ENCODE peak calls at places on chromosomes 7 and 10, in five cellular contexts. One of them, this sample, is unnamed.
A peak's percentile ranks its signal among the peaks of the same experiment; 100 is the strongest.

GRCh38 chr7:1521454-1521853 is 9.0 kb upstream of the MAFK start:
- DNase-seq in mucosa of descending colon: no peak
- DNase-seq in brain microvascular endothelial cell: no peak
- DNase-seq in AG04449: no peak
- DNase-seq in heart left ventricle: no peak
- DNase-seq in this sample: no peak

GRCh38 chr10:108783897-108784296 is 1139.4 kb downstream of the XPNPEP1 start:
- DNase-seq in mucosa of descending colon: no peak
- DNase-seq in brain microvascular endothelial cell: peak; percentile 0
- DNase-seq in AG04449: no peak
- DNase-seq in heart left ventricle: no peak
- DNase-seq in this sample: peak; percentile 14

GRCh38 chr10:133357293-133358151 is at the start of gene FUOM:
- DNase-seq in mucosa of descending colon: peak; percentile 78
- DNase-seq in brain microvascular endothelial cell: peak; percentile 44
- DNase-seq in AG04449: no peak
- DNase-seq in heart left ventricle: peak; percentile 69
- DNase-seq in this sample: no peak

GRCh38 chr7:155312653-155313052 is 15.0 kb downstream of the INSIG1 start:
- DNase-seq in mucosa of descending colon: no peak
- DNase-seq in brain microvascular endothelial cell: no peak
- DNase-seq in AG04449: no peak
- DNase-seq in heart left ventricle: no peak
- DNase-seq in this sample: no peak

GRCh38 chr10:19017491-19017890 is 31.1 kb upstream of the MALRD1 start:
- DNase-seq in mucosa of descending colon: no peak
- DNase-seq in brain microvascular endothelial cell: no peak
- DNase-seq in AG04449: no peak
- DNase-seq in heart left ventricle: no peak
- DNase-seq in this sample: no peak

GRCh38 chr7:91537260-91538152 is 273.3 kb downstream of the FZD1 start:
- DNase-seq in mucosa of descending colon: no peak
- DNase-seq in brain microvascular endothelial cell: no peak
- DNase-seq in AG04449: no peak
- DNase-seq in heart left ventricle: no peak
- DNase-seq in this sample: no peak

GRCh38 chr10:117092386-117092785 is 45.7 kb downstream of the VAX1 start:
- DNase-seq in mucosa of descending colon: no peak
- DNase-seq in brain microvascular endothelial cell: no peak
- DNase-seq in AG04449: no peak
- DNase-seq in heart left ventricle: no peak
- DNase-seq in this sample: no peak

GRCh38 chr10:43136995-43137700 is 1.1 kb upstream of the CSGALNACT2 start:
- DNase-seq in mucosa of descending colon: no peak
- DNase-seq in brain microvascular endothelial cell: no peak
- DNase-seq in AG04449: no peak
- DNase-seq in heart left ventricle: no peak
- DNase-seq in this sample: no peak

GRCh38 chr7:128236924-128237586 is 4.0 kb upstream of the LEP start:
- DNase-seq in mucosa of descending colon: no peak
- DNase-seq in brain microvascular endothelial cell: peak; percentile 84
- DNase-seq in AG04449: peak; percentile 59
- DNase-seq in heart left ventricle: no peak
- DNase-seq in this sample: no peak

GRCh38 chr7:150434240-150434639 is 16.2 kb upstream of the GIMAP8 start:
- DNase-seq in mucosa of descending colon: no peak
- DNase-seq in brain microvascular endothelial cell: no peak
- DNase-seq in AG04449: no peak
- DNase-seq in heart left ventricle: no peak
- DNase-seq in this sample: no peak

GRCh38 chr10:25245171-25245570 is 70.4 kb downstream of the GPR158 start:
- DNase-seq in mucosa of descending colon: no peak
- DNase-seq in brain microvascular endothelial cell: no peak
- DNase-seq in AG04449: no peak
- DNase-seq in heart left ventricle: no peak
- DNase-seq in this sample: no peak

GRCh38 chr7:151730591-151730990 is 146.3 kb downstream of the PRKAG2 start:
- DNase-seq in mucosa of descending colon: no peak
- DNase-seq in brain microvascular endothelial cell: no peak
- DNase-seq in AG04449: no peak
- DNase-seq in heart left ventricle: no peak
- DNase-seq in this sample: no peak

GRCh38 chr7:151039850-151040548 is 8.3 kb upstream of the ASIC3 start:
- DNase-seq in mucosa of descending colon: no peak
- DNase-seq in brain microvascular endothelial cell: no peak
- DNase-seq in AG04449: no peak
- DNase-seq in heart left ventricle: no peak
- DNase-seq in this sample: no peak

GRCh38 chr7:94382155-94382554 is 12.5 kb upstream of the COL1A2 start:
- DNase-seq in mucosa of descending colon: no peak
- DNase-seq in brain microvascular endothelial cell: peak; percentile 58
- DNase-seq in AG04449: no peak
- DNase-seq in heart left ventricle: no peak
- DNase-seq in this sample: no peak

GRCh38 chr10:1206101-1206500 is 149.9 kb downstream of the WDR37 start:
- DNase-seq in mucosa of descending colon: no peak
- DNase-seq in brain microvascular endothelial cell: no peak
- DNase-seq in AG04449: no peak
- DNase-seq in heart left ventricle: no peak
- DNase-seq in this sample: no peak

GRCh38 chr10:117729156-117729555 is 186.6 kb downstream of the EMX2 start:
- DNase-seq in mucosa of descending colon: no peak
- DNase-seq in brain microvascular endothelial cell: no peak
- DNase-seq in AG04449: no peak
- DNase-seq in heart left ventricle: no peak
- DNase-seq in this sample: no peak

GRCh38 chr7:2433713-2434550 is 30.5 kb downstream of the CHST12 start:
- DNase-seq in mucosa of descending colon: no peak
- DNase-seq in brain microvascular endothelial cell: no peak
- DNase-seq in AG04449: no peak
- DNase-seq in heart left ventricle: no peak
- DNase-seq in this sample: no peak

GRCh38 chr7:5497158-5498103 is 73.8 kb upstream of the TNRC18 start:
- DNase-seq in mucosa of descending colon: no peak
- DNase-seq in brain microvascular endothelial cell: no peak
- DNase-seq in AG04449: no peak
- DNase-seq in heart left ventricle: no peak
- DNase-seq in this sample: no peak

GRCh38 chr7:137789215-137789899 is 57.4 kb downstream of the DGKI start:
- DNase-seq in mucosa of descending colon: no peak
- DNase-seq in brain microvascular endothelial cell: no peak
- DNase-seq in AG04449: no peak
- DNase-seq in heart left ventricle: no peak
- DNase-seq in this sample: no peak

GRCh38 chr10:90319188-90319914 is 538.5 kb downstream of the HTR7 start:
- DNase-seq in mucosa of descending colon: no peak
- DNase-seq in brain microvascular endothelial cell: peak; percentile 88
- DNase-seq in AG04449: peak; percentile 34
- DNase-seq in heart left ventricle: no peak
- DNase-seq in this sample: peak; percentile 27

GRCh38 chr10:60414877-60415585 is 25.4 kb upstream of the ANK3 start:
- DNase-seq in mucosa of descending colon: peak; percentile 26
- DNase-seq in brain microvascular endothelial cell: peak; percentile 92
- DNase-seq in AG04449: peak; percentile 68
- DNase-seq in heart left ventricle: no peak
- DNase-seq in this sample: no peak

GRCh38 chr7:50156163-50156562 is 63.1 kb upstream of the ZPBP start:
- DNase-seq in mucosa of descending colon: no peak
- DNase-seq in brain microvascular endothelial cell: no peak
- DNase-seq in AG04449: no peak
- DNase-seq in heart left ventricle: no peak
- DNase-seq in this sample: no peak

GRCh38 chr10:18230794-18231193 is 90.6 kb downstream of the CACNB2 start:
- DNase-seq in mucosa of descending colon: no peak
- DNase-seq in brain microvascular endothelial cell: peak; percentile 31
- DNase-seq in AG04449: no peak
- DNase-seq in heart left ventricle: no peak
- DNase-seq in this sample: no peak

GRCh38 chr10:119680050-119680449 is 28.9 kb downstream of the BAG3 start:
- DNase-seq in mucosa of descending colon: no peak
- DNase-seq in brain microvascular endothelial cell: peak; percentile 63
- DNase-seq in AG04449: no peak
- DNase-seq in heart left ventricle: peak; percentile 19
- DNase-seq in this sample: no peak

GRCh38 chr10:132805599-132805998 is 19.7 kb upstream of the NKX6-2 start:
- DNase-seq in mucosa of descending colon: no peak
- DNase-seq in brain microvascular endothelial cell: no peak
- DNase-seq in AG04449: no peak
- DNase-seq in heart left ventricle: no peak
- DNase-seq in this sample: no peak

DNA sequence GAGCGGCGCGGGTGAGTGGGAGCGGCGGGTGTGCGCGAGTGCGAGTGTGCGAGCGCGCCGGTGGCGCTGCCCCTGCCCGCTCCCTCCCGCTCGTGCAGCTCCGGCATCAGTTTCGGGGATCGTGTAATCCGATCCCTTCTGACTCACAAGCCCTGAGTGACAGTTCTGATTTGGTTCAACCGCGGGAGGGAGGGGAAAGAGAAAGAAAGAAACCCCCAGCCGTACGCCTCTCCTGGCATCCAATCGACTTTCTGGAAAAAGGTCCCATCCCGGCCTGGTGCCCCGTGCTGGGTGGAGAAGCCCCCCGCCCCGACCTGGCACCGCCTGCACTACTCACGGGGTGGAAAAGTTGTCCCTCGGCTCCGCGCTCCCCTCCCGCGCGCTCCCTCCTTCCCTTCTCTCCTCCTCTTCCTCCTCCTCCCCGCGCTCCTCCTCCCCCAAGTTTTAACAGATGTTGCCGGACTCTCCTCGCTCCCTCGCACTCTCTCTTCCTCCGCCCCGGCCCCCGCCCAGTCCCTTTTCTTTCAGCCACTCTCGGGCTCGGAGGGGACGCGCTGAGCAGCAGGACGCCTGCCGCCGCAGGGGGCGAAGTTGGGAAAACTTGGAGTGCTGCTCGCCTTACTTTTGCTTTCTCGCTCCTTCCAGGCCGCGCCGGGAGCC is at the start of gene GLI3:
- DNase-seq in mucosa of descending colon: peak; percentile 61
- DNase-seq in brain microvascular endothelial cell: peak; percentile 87
- DNase-seq in AG04449: peak; percentile 59
- DNase-seq in heart left ventricle: peak; percentile 89
- DNase-seq in this sample: no peak
- TF ChIP-seq CTCF in mucosa of descending colon: no peak
- TF ChIP-seq CTCF in brain microvascular endothelial cell: peak; percentile 57
- TF ChIP-seq CTCF in AG04449: peak; percentile 54
- TF ChIP-seq CTCF in heart left ventricle: no peak
- TF ChIP-seq CTCF in this sample: peak; percentile 27

DNA sequence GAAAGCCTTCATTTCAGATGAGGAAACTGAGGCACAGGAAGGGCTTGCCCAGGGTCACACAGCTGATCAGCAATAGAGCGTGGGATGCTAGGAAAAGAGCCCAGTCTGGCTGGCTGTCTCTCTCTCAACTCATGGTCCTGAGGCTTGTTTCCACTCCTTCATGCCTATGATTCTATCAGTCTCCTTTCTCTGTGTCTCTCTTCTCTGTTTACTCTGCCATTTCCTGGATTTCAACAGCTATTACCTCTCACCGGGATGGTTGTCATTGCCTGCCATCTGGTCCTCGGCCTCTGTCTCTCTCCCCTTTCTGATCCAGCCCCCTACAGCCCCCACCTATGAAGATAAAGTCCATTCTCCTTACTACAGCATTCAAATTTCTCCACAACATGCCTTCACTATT is 93.3 kb upstream of the AGBL3 start:
- DNase-seq in mucosa of descending colon: no peak
- DNase-seq in brain microvascular endothelial cell: no peak
- DNase-seq in AG04449: no peak
- DNase-seq in heart left ventricle: no peak
- DNase-seq in this sample: no peak
- H3K4me3 ChIP-seq in mucosa of descending colon: no peak overlapping the region
- H3K4me3 ChIP-seq in brain microvascular endothelial cell: peak overlapping the region; percentile 65
- H3K4me3 ChIP-seq in AG04449: no peak overlapping the region
- H3K4me3 ChIP-seq in heart left ventricle: peak overlapping the region; percentile 49
- H3K4me3 ChIP-seq in this sample: peak overlapping the region; percentile 75

GRCh38 chr7:74582447-74583039 is 75.0 kb upstream of the GTF2I start:
- DNase-seq in mucosa of descending colon: no peak
- DNase-seq in brain microvascular endothelial cell: no peak
- DNase-seq in AG04449: no peak
- DNase-seq in heart left ventricle: no peak
- DNase-seq in this sample: no peak

GRCh38 chr7:74579800-74580685 is 77.5 kb upstream of the GTF2I start:
- DNase-seq in mucosa of descending colon: peak; percentile 87
- DNase-seq in brain microvascular endothelial cell: no peak
- DNase-seq in AG04449: no peak
- DNase-seq in heart left ventricle: no peak
- DNase-seq in this sample: no peak

GRCh38 chr7:74584160-74584954 is 73.2 kb upstream of the GTF2I start:
- DNase-seq in mucosa of descending colon: no peak
- DNase-seq in brain microvascular endothelial cell: no peak
- DNase-seq in AG04449: no peak
- DNase-seq in heart left ventricle: no peak
- DNase-seq in this sample: no peak

GRCh38 chr7:74583630-74584029 is 73.9 kb upstream of the GTF2I start:
- DNase-seq in mucosa of descending colon: no peak
- DNase-seq in brain microvascular endothelial cell: no peak
- DNase-seq in AG04449: no peak
- DNase-seq in heart left ventricle: no peak
- DNase-seq in this sample: no peak

GRCh38 chr7:74581916-74582440 is 75.5 kb upstream of the GTF2I start:
- DNase-seq in mucosa of descending colon: no peak
- DNase-seq in brain microvascular endothelial cell: no peak
- DNase-seq in AG04449: no peak
- DNase-seq in heart left ventricle: no peak
- DNase-seq in this sample: no peak
- TF ChIP-seq CTCF in mucosa of descending colon: no peak
- TF ChIP-seq CTCF in brain microvascular endothelial cell: no peak
- TF ChIP-seq CTCF in AG04449: no peak
- TF ChIP-seq CTCF in heart left ventricle: no peak
- TF ChIP-seq CTCF in this sample: no peak

DNA sequence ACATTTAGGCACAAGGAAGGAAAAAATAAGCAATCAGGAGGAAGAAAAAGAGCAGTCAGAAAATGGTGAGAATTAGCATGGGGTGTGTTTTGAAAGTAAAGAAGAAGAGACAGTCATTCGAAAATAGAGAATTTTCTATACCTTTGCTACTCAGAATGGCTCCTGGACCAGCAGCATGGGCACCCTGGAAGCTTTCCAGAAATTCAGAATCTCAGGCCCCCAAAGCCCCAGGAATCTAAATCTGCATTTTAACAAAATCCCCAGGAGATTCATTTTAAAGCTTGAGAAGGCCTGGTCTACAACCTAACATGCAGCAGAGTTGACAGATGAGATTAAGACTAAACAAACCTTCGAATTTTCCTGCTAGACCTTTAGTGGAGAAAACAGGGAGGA is 131.2 kb upstream of the HDAC9 start:
- DNase-seq in mucosa of descending colon: no peak
- DNase-seq in brain microvascular endothelial cell: no peak
- DNase-seq in AG04449: no peak
- DNase-seq in heart left ventricle: no peak
- DNase-seq in this sample: no peak
- H3K4me3 ChIP-seq in mucosa of descending colon: no peak overlapping the region
- H3K4me3 ChIP-seq in brain microvascular endothelial cell: no peak overlapping the region
- H3K4me3 ChIP-seq in AG04449: no peak overlapping the region
- H3K4me3 ChIP-seq in heart left ventricle: no peak overlapping the region
- H3K4me3 ChIP-seq in this sample: no peak overlapping the region

This sample was measured in LNCaP clone FGC.